ENCODE peak calls at places on chromosomes 16 and 17, in four cellular contexts. V is H1, M is HepG2, Q is K562. K is an unnamed sample.

GRCh38 chr17:19590912-19591551 is 57.4 kb downstream of the SLC47A1 start:
- DNase-seq in V (no peak), M (peak; percentile 10), Q (no peak), K (no peak)

GRCh38 chr17:10463402-10463801 is 6.0 kb downstream of the MYH4 start:
- DNase-seq in V (no peak), M (no peak), Q (no peak), K (no peak)

GRCh38 chr17:19024101-19025078 is 19.8 kb upstream of the FAM83G start:
- DNase-seq in V (no peak), M (no peak), Q (no peak), K (no peak)

GRCh38 chr16:1276580-1276878 is 20.7 kb downstream of the TPSD1 start:
- DNase-seq in V (no peak), M (no peak), Q (no peak), K (no peak)

GRCh38 chr16:65284583-65284982 is 162.7 kb upstream of the CDH11 start:
- DNase-seq in V (no peak), M (no peak), Q (no peak), K (no peak)

GRCh38 chr17:57708401-57708800 is 36.7 kb downstream of the CCDC182 start:
- DNase-seq in V (peak; percentile 57), M (no peak), Q (no peak), K (no peak)

GRCh38 chr16:24409045-24409444 is 130.3 kb upstream of the RBBP6 start:
- DNase-seq in V (no peak), M (no peak), Q (no peak), K (no peak)

GRCh38 chr17:62891659-62892058 is 74.4 kb upstream of the TANC2 start:
- DNase-seq in V (no peak), M (no peak), Q (no peak), K (no peak)

GRCh38 chr17:2965621-2966275 is 97.7 kb downstream of the OR1D5 start:
- DNase-seq in V (no peak), M (no peak), Q (no peak), K (no peak)

GRCh38 chr17:41870097-41870496 is 4.9 kb upstream of the KLHL11 start:
- DNase-seq in V (no peak), M (no peak), Q (no peak), K (no peak)

GRCh38 chr17:81427446-81428120 is 32.3 kb downstream of the BAHCC1 start:
- DNase-seq in V (no peak), M (no peak), Q (no peak), K (no peak)

GRCh38 chr17:27569257-27569722 is 61.7 kb upstream of the LGALS9 start:
- DNase-seq in V (peak; percentile 81), M (no peak), Q (peak; percentile 91), K (no peak)

GRCh38 chr16:80569440-80570105 is 28.8 kb downstream of the DYNLRB2 start:
- DNase-seq in V (no peak), M (no peak), Q (peak; percentile 19), K (no peak)

GRCh38 chr16:86087561-86088230 is 188.7 kb downstream of the IRF8 start:
- DNase-seq in V (no peak), M (no peak), Q (no peak), K (no peak)

GRCh38 chr17:34225046-34225445 is 30.0 kb upstream of the CCL2 start:
- DNase-seq in V (no peak), M (no peak), Q (no peak), K (no peak)

GRCh38 chr17:36858119-36859002 is 78.9 kb upstream of the LHX1 start:
- DNase-seq in V (no peak), M (peak; percentile 41), Q (no peak), K (no peak)

GRCh38 chr17:3039748-3040147 is 23.7 kb downstream of the OR1D5 start:
- DNase-seq in V (no peak), M (no peak), Q (no peak), K (no peak)

GRCh38 chr17:63945851-63946439 is 13.8 kb upstream of the CD79B start:
- DNase-seq in V (no peak), M (peak; percentile 34), Q (no peak), K (no peak)

GRCh38 chr16:56320081-56320480 is 105.3 kb downstream of the AMFR start:
- DNase-seq in V (no peak), M (no peak), Q (no peak), K (no peak)

GRCh38 chr16:87853411-87854052 is 15.8 kb downstream of the SLC7A5 start:
- DNase-seq in V (peak; percentile 92), M (peak; percentile 89), Q (peak; percentile 90), K (peak; percentile 57)

GRCh38 chr16:2528161-2529060 is 2.8 kb downstream of the CEMP1 start:
- DNase-seq in V (no peak), M (no peak), Q (no peak), K (no peak)

GRCh38 chr16:21247376-21247775 is 13.9 kb downstream of the ANKS4B start:
- DNase-seq in V (no peak), M (no peak), Q (no peak), K (no peak)

GRCh38 chr16:55144656-55145055 is 179.3 kb upstream of the IRX6 start:
- DNase-seq in V (no peak), M (no peak), Q (no peak), K (no peak)

GRCh38 chr17:72381597-72382397 is 261.0 kb downstream of the SOX9 start:
- DNase-seq in V (peak; percentile 64), M (no peak), Q (no peak), K (no peak)

GRCh38 chr17:31295489-31295871 is 1.6 kb downstream of the OMG start:
- DNase-seq in V (no peak), M (no peak), Q (no peak), K (no peak)

GRCh38 chr17:13961262-13961661 is 108.0 kb upstream of the COX10 start:
- DNase-seq in V (no peak), M (no peak), Q (no peak), K (no peak)

DNA sequence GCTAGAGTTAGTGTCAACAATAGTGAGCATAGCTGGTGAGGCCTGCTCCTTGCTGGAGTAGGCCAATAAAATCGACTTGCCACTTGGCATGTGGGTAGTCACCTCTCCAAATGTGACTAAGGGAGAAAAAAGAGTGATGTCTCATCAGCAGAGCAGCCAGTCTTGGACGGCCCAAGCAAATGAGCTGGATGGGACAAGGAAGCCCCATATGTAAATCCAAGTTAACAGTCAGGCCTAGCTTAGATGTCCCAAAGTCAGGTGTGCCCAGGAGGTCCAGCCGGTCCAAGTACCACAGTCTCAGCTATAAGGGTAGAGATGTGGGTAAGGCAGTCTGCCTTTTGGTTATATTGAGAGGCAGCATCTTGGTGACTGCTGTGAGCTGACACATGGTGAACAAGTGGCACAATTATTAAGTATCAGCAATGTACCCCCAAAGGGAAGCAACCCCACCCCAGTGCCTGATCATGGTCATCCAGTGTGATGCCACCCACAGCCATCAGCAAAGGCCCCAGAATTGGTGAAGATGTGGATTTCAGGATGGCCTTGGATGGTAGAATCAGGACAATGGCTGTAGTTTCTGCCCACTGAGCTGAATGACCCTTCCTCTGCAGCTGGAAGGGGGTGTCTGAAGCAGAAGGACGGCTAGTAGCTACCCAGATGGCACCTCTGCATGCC is 83.4 kb downstream of the TNFRSF13B start:
- DNase-seq in V (no peak), M (no peak), Q (no peak), K (no peak)
- TF ChIP-seq CBX5 in V (no peak), M (no peak), Q (no peak), K (no peak)

GRCh38 chr17:8277317-8277716 is 11.2 kb upstream of the RANGRF start:
- DNase-seq in V (no peak), M (no peak), Q (no peak), K (no peak)
- TF ChIP-seq CBX5 in V (no peak), M (no peak), Q (no peak), K (no peak)

DNA sequence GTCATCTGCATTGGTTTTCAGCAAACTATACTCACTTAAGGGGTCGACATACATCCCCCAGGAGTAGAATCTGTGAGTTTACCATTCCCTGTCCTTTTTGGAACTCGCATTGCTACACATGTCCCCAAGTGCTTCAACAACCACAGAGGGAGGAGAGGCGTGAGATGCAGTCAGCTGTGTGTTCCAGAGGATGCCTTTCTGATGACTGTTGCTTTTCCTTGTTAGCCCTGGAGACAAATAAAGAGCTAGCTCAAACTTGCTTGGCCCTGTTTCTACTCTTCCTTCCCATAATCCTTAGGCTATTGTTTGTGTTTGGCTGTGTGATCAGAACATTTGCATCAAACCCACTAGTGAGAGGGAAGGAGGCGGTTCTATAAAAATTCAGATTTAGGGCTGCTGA is 264.0 kb downstream of the ENGASE start:
- DNase-seq in V (no peak), M (no peak), Q (no peak), K (no peak)
- TF ChIP-seq CBX5 in V (no peak), M (no peak), Q (no peak), K (no peak)

DNA sequence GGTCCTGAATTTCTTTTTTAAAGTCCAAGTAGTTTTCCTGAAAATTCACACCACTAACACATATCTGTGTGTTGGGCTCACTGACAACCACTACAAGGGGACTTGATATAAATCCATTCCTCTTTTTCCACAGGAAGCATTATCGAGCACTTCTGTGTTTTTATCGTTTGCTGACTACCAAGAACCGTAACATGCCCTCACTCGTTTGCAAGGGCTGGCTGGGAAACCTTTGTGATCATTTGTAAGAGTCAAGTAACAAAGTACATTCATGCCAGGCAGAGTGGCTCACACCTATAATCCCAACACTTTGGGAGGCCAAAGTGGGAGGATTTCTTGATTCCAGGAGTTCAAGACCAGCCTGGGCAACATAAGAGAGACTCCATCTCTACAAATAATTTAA is 62.1 kb downstream of the ZZEF1 start:
- DNase-seq in V (no peak), M (no peak), Q (no peak), K (no peak)
- TF ChIP-seq CBX5 in V (no peak), M (no peak), Q (no peak), K (no peak)

DNA sequence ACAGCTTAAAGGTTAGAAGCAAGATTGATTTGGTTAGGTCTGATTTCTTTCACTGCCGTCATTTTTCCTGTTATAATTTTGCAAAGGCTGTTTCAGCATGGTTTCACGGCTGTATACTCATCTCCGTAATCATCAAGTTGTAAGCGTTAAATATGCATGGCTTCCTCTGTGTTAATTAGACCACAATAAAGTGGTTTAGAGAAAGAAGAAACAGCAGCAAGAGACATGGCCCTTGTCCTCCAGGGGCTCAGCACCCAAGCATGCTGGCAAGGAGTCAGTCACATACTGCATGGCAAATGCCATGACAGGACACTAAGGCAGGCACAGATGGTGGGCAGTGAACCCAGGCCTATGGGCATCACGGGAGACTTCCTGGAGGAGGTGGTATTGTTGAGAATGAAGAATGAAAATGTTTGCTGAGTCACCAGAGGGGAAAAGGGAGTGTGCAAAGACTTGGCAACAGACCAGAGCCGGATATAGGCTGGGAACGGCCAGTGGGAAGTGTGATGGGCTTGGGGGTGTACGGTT is 61.4 kb upstream of the PLCG2 start:
- DNase-seq in V (no peak), M (no peak), Q (no peak), K (peak; percentile 52)
- TF ChIP-seq CBX5 in V (no peak), M (no peak), Q (no peak), K (no peak)

DNA sequence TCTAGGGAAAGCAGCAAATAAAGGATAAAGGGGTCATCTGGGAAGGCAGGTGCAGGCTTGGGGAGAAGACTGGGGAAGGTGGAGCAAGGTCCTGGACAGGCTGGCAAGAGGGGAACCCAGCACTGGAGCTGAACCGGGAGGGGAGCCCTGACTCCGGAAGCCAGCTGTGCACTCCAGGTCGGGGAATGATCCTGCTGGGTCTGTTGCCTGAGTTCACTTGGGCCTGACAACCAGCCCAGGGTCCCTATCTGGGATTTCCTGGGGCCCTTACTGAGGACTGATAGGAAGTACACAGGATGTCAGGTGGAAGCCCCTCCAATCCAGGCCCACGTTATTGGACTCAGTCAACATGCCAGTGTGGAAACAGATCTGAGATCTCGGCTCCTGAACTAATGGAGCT is 19.7 kb upstream of the PITPNM3 start:
- DNase-seq in V (no peak), M (no peak), Q (no peak), K (no peak)
- TF ChIP-seq CBX5 in V (no peak), M (no peak), Q (no peak), K (no peak)